ENCODE peak calls at places on chromosomes 1 and 21, in seven cellular contexts. One of them, this sample, is unnamed.

GRCh38 chr1:165637427-165637826 is 6.4 kb downstream of the MGST3 start:
- DNase-seq in MCF 10A: peak
- DNase-seq in GM10248: no peak
- DNase-seq in B cell: no peak
- DNase-seq in transverse colon: peak
- DNase-seq in AG09309: peak
- DNase-seq in endothelial cell: no peak
- DNase-seq in this sample: no peak

GRCh38 chr1:25990702-25991395 is 7.0 kb downstream of the PAFAH2 start:
- DNase-seq in MCF 10A: no peak
- DNase-seq in GM10248: no peak
- DNase-seq in B cell: no peak
- DNase-seq in transverse colon: no peak
- DNase-seq in AG09309: no peak
- DNase-seq in endothelial cell: no peak
- DNase-seq in this sample: no peak

GRCh38 chr1:225412803-225413338 is 15.0 kb downstream of the LBR start:
- DNase-seq in MCF 10A: no peak
- DNase-seq in GM10248: no peak
- DNase-seq in B cell: no peak
- DNase-seq in transverse colon: no peak
- DNase-seq in AG09309: no peak
- DNase-seq in endothelial cell: no peak
- DNase-seq in this sample: no peak

GRCh38 chr1:232507571-232507970 is 122.4 kb downstream of the SIPA1L2 start:
- DNase-seq in MCF 10A: no peak
- DNase-seq in GM10248: no peak
- DNase-seq in B cell: no peak
- DNase-seq in transverse colon: no peak
- DNase-seq in AG09309: no peak
- DNase-seq in endothelial cell: no peak
- DNase-seq in this sample: no peak

GRCh38 chr1:60345621-60346020 is 272.1 kb upstream of the C1orf87 start:
- DNase-seq in MCF 10A: peak
- DNase-seq in GM10248: no peak
- DNase-seq in B cell: no peak
- DNase-seq in transverse colon: no peak
- DNase-seq in AG09309: no peak
- DNase-seq in endothelial cell: no peak
- DNase-seq in this sample: no peak

GRCh38 chr1:60350531-60350930 is 277.0 kb upstream of the C1orf87 start:
- DNase-seq in MCF 10A: no peak
- DNase-seq in GM10248: no peak
- DNase-seq in B cell: no peak
- DNase-seq in transverse colon: no peak
- DNase-seq in AG09309: no peak
- DNase-seq in endothelial cell: no peak
- DNase-seq in this sample: no peak

GRCh38 chr1:161502641-161503393 is 2.4 kb upstream of the FCGR2A start:
- DNase-seq in MCF 10A: no peak
- DNase-seq in GM10248: no peak
- DNase-seq in B cell: no peak
- DNase-seq in transverse colon: no peak
- DNase-seq in AG09309: peak
- DNase-seq in endothelial cell: no peak
- DNase-seq in this sample: no peak

GRCh38 chr1:14804626-14805025 is 206.1 kb downstream of the KAZN start:
- DNase-seq in MCF 10A: peak
- DNase-seq in GM10248: no peak
- DNase-seq in B cell: no peak
- DNase-seq in transverse colon: no peak
- DNase-seq in AG09309: no peak
- DNase-seq in endothelial cell: peak
- DNase-seq in this sample: no peak

GRCh38 chr1:113438505-113439271 is 48.4 kb downstream of the MAGI3 start:
- DNase-seq in MCF 10A: no peak
- DNase-seq in GM10248: no peak
- DNase-seq in B cell: no peak
- DNase-seq in transverse colon: no peak
- DNase-seq in AG09309: no peak
- DNase-seq in endothelial cell: no peak
- DNase-seq in this sample: no peak

GRCh38 chr21:21851657-21852056 is 853.4 kb downstream of the NCAM2 start:
- DNase-seq in MCF 10A: peak
- DNase-seq in GM10248: no peak
- DNase-seq in B cell: no peak
- DNase-seq in transverse colon: no peak
- DNase-seq in AG09309: no peak
- DNase-seq in endothelial cell: no peak
- DNase-seq in this sample: no peak

GRCh38 chr1:45979074-45979777 is 153.2 kb downstream of the PIK3R3 start:
- DNase-seq in MCF 10A: peak
- DNase-seq in GM10248: no peak
- DNase-seq in B cell: no peak
- DNase-seq in transverse colon: no peak
- DNase-seq in AG09309: no peak
- DNase-seq in endothelial cell: no peak
- DNase-seq in this sample: no peak

GRCh38 chr1:27142464-27142863 is 12.5 kb downstream of the SLC9A1 start:
- DNase-seq in MCF 10A: peak
- DNase-seq in GM10248: no peak
- DNase-seq in B cell: no peak
- DNase-seq in transverse colon: no peak
- DNase-seq in AG09309: no peak
- DNase-seq in endothelial cell: no peak
- DNase-seq in this sample: no peak

GRCh38 chr21:42207426-42207825 is 11.5 kb upstream of the ABCG1 start:
- DNase-seq in MCF 10A: no peak
- DNase-seq in GM10248: no peak
- DNase-seq in B cell: no peak
- DNase-seq in transverse colon: no peak
- DNase-seq in AG09309: no peak
- DNase-seq in endothelial cell: no peak
- DNase-seq in this sample: no peak

GRCh38 chr1:93845554-93846150 is 33.4 kb downstream of the DNTTIP2 start:
- DNase-seq in MCF 10A: peak
- DNase-seq in GM10248: peak
- DNase-seq in B cell: no peak
- DNase-seq in transverse colon: peak
- DNase-seq in AG09309: no peak
- DNase-seq in endothelial cell: no peak
- DNase-seq in this sample: peak

GRCh38 chr1:184513966-184514365 is 127.1 kb downstream of the C1orf21 start:
- DNase-seq in MCF 10A: peak
- DNase-seq in GM10248: no peak
- DNase-seq in B cell: no peak
- DNase-seq in transverse colon: no peak
- DNase-seq in AG09309: no peak
- DNase-seq in endothelial cell: no peak
- DNase-seq in this sample: no peak

GRCh38 chr1:156025873-156026272 is 5.1 kb upstream of the SSR2 start:
- DNase-seq in MCF 10A: no peak
- DNase-seq in GM10248: peak
- DNase-seq in B cell: no peak
- DNase-seq in transverse colon: peak
- DNase-seq in AG09309: no peak
- DNase-seq in endothelial cell: peak
- DNase-seq in this sample: peak

GRCh38 chr1:211415700-211416099 is 76.3 kb downstream of the RD3 start:
- DNase-seq in MCF 10A: peak
- DNase-seq in GM10248: no peak
- DNase-seq in B cell: no peak
- DNase-seq in transverse colon: no peak
- DNase-seq in AG09309: no peak
- DNase-seq in endothelial cell: no peak
- DNase-seq in this sample: no peak

GRCh38 chr1:2136836-2137235 is 57.7 kb downstream of the FAAP20 start:
- DNase-seq in MCF 10A: no peak
- DNase-seq in GM10248: no peak
- DNase-seq in B cell: no peak
- DNase-seq in transverse colon: no peak
- DNase-seq in AG09309: no peak
- DNase-seq in endothelial cell: no peak
- DNase-seq in this sample: no peak

DNA sequence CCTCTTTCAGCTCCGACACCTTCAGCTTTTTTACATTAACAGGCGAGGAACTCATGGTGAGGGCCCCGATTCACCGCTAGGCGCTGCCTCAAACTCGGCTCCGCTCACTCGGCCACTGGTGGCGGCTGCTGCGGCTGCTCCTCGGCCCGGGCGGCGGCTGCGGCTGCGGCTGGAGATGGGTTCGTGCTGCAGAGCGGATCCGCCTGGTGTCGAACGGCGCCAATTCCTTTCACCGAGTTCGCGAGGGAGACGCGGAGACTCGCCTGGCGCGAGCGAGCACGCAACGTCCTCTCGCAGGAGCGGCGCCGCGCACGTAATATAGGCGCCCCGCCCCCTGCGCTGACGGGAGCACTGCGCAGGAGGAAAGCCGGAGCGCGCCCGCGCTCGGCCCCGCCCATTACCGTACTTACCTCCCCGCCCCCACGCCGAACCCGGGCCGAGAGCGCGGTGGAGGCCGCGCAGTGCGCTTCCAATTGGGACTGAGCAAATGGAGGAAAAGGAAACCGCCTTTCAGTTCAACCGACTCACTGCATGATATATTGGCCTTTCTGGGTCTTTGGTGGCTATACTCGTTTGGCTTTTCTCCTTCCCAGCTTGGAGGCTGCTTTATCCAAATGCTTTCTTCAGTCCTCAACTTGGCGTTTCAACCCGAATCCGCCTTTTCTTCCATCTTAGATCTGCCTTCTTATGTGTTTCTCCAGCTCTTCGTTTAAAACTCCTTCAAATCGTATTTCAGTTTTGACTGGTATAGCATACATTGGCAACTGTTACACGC is at the start of gene HNRNPU:
- DNase-seq in MCF 10A: peak
- DNase-seq in GM10248: peak
- DNase-seq in B cell: peak
- DNase-seq in transverse colon: peak
- DNase-seq in AG09309: peak
- DNase-seq in endothelial cell: peak
- DNase-seq in this sample: peak
- TF ChIP-seq CTCF in MCF 10A: peak
- TF ChIP-seq CTCF in GM10248: peak
- TF ChIP-seq CTCF in B cell: peak
- TF ChIP-seq CTCF in transverse colon: peak
- TF ChIP-seq CTCF in AG09309: peak
- TF ChIP-seq CTCF in endothelial cell: peak
- TF ChIP-seq CTCF in this sample: no peak

DNA sequence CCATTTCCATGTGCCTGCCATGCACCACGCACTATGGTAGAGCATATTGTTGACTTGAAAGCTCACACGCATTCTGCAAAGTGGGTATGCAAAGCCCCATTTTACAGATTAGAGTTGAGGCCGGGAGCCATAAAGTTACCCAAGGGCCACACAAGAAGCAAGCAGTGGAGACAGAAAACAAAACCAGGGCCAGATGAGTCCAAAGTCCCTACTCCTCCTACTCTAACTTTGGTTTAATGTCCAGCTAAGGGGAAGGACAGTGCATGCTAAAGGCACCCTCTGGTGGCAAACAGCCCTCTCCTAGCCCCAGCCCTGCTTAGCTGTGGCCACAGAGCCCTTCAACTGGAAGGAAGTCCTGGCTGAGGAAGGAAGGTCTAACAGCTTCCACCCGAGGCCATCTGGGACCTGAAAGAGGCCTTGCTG is 74.9 kb downstream of the SLC66A1 start:
- DNase-seq in MCF 10A: no peak
- DNase-seq in GM10248: no peak
- DNase-seq in B cell: no peak
- DNase-seq in transverse colon: peak
- DNase-seq in AG09309: no peak
- DNase-seq in endothelial cell: no peak
- DNase-seq in this sample: no peak
- TF ChIP-seq CTCF in MCF 10A: no peak
- TF ChIP-seq CTCF in GM10248: no peak
- TF ChIP-seq CTCF in B cell: no peak
- TF ChIP-seq CTCF in transverse colon: peak
- TF ChIP-seq CTCF in AG09309: no peak
- TF ChIP-seq CTCF in endothelial cell: no peak
- TF ChIP-seq CTCF in this sample: no peak

DNA sequence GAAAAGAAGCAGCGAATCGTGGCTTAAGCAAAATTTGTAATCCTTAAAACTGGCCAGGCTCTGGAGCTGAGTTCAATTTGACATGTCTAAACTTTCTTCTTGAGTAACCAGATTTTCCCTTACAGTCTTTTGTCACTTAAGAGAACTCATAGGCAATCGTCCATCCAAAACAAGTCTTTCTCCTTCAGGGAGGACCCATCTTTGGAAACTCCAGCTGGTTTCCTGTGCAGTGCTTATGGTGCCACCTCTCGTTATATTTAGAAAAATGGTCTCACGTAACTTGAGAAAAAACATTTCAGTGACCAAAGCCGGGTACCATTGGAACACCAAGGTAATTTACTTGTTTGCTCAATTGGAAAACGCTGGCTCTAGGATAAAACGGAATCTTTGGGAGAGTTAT is 1.9 kb upstream of the PTTG1IP start:
- DNase-seq in MCF 10A: peak
- DNase-seq in GM10248: no peak
- DNase-seq in B cell: no peak
- DNase-seq in transverse colon: no peak
- DNase-seq in AG09309: no peak
- DNase-seq in endothelial cell: no peak
- DNase-seq in this sample: no peak
- TF ChIP-seq CTCF in MCF 10A: no peak
- TF ChIP-seq CTCF in GM10248: peak
- TF ChIP-seq CTCF in B cell: no peak
- TF ChIP-seq CTCF in transverse colon: no peak
- TF ChIP-seq CTCF in AG09309: peak
- TF ChIP-seq CTCF in endothelial cell: no peak
- TF ChIP-seq CTCF in this sample: peak

DNA sequence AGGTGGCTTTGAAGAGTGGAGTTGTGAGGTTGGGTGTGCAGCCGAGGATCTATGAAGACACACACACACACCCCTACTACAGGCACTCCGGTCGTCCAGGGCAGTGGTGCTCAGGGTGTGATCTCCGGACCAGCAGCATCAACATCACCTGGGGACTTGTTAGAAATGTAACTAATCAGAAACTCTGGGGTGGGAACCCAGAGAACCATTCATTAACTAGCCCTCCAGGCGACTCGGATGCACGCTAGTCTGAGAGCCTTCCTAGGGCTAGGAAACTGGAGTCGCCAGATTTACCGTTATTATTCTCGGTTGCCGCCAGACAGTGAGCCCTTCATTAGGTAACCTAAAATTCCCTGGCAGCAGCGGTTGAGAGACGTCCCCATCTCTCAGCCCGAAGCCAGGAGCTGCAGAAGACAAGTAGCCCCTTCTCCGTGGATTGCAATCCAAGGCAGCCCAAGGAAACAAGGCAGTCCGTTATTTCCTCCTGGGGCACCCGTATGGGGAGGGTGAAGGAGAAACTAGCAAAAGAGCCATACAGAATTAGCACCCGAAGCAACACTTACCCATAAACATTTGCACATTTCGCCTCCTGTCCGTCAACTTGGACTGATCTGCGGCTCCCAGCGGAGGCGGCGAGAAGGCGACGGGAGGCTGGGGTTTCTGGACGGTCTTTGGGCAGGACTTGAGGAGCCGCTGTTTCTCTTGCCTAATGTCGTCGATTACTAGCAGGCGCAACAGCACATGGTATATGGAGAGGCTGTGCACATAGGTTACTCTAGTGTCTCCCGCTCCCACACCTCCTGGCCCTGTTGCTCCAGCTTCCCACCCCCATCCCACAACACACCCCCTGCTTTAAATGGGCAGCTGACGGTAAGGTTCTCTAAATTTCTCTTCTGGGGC is 2.9 kb upstream of the CCN1 start:
- DNase-seq in MCF 10A: no peak
- DNase-seq in GM10248: peak
- DNase-seq in B cell: peak
- DNase-seq in transverse colon: peak
- DNase-seq in AG09309: no peak
- DNase-seq in endothelial cell: peak
- DNase-seq in this sample: peak
- TF ChIP-seq CTCF in MCF 10A: no peak
- TF ChIP-seq CTCF in GM10248: no peak
- TF ChIP-seq CTCF in B cell: no peak
- TF ChIP-seq CTCF in transverse colon: no peak
- TF ChIP-seq CTCF in AG09309: no peak
- TF ChIP-seq CTCF in endothelial cell: no peak
- TF ChIP-seq CTCF in this sample: no peak